ENCODE peak calls at places on chromosomes 1 and 21, in five cellular contexts. Y is brain microvascular endothelial cell, U is progenitor cell of endocrine pancreas, E is left ventricle myocardium superior, I is fibroblast of lung. T is an unnamed sample.

GRCh38 chr1:68511254-68511653 is 14.4 kb upstream of the DEPDC1 start:
- DNase-seq in I (no peak), U (no peak), E (no peak), Y (no peak), T (no peak)

GRCh38 chr1:85447000-85447943 is 17.7 kb downstream of the DDAH1 start:
- DNase-seq in U (no peak), Y (no peak), E (no peak), I (peak), T (no peak)

GRCh38 chr1:32592953-32593352 is 53.7 kb downstream of the ZBTB8A start:
- DNase-seq in U (no peak), I (peak), Y (peak), E (no peak), T (no peak)

GRCh38 chr1:2079396-2080085 is 29.3 kb downstream of the PRKCZ start:
- DNase-seq in U (no peak), I (no peak), E (no peak), Y (no peak), T (no peak)

GRCh38 chr21:36976882-36977651 is 10.6 kb upstream of the HLCS start:
- DNase-seq in U (no peak), I (peak), E (no peak), Y (peak), T (no peak)

GRCh38 chr1:45479039-45479748 is 11.8 kb downstream of the TESK2 start:
- DNase-seq in Y (no peak), E (no peak), I (no peak), U (no peak), T (no peak)

GRCh38 chr1:61005572-61006386 is 76.6 kb upstream of the NFIA start:
- DNase-seq in I (no peak), E (no peak), U (no peak), Y (no peak), T (no peak)

GRCh38 chr1:12447849-12448312 is 170.1 kb downstream of the DHRS3 start:
- DNase-seq in Y (peak), U (no peak), I (peak), E (no peak), T (no peak)

GRCh38 chr1:2061065-2061778 is 11.0 kb downstream of the PRKCZ start:
- DNase-seq in Y (no peak), I (no peak), E (no peak), U (no peak), T (no peak)

GRCh38 chr1:214859647-214860046 is 222.9 kb upstream of the KCNK2 start:
- DNase-seq in I (no peak), U (no peak), E (no peak), Y (peak), T (no peak)

GRCh38 chr1:155466996-155467395 is 95.6 kb downstream of the ASH1L start:
- DNase-seq in I (peak), E (no peak), Y (peak), U (no peak), T (no peak)

GRCh38 chr1:34113362-34113761 is 51.7 kb downstream of the CSMD2 start:
- DNase-seq in U (no peak), Y (no peak), E (peak), I (no peak), T (no peak)

GRCh38 chr1:25907473-25908058 is 1.3 kb upstream of the STMN1 start:
- DNase-seq in U (no peak), I (no peak), E (no peak), Y (no peak), T (no peak)

GRCh38 chr1:186838380-186839076 is 9.8 kb downstream of the PLA2G4A start:
- DNase-seq in I (no peak), Y (no peak), U (no peak), E (no peak), T (no peak)

GRCh38 chr1:61389926-61390845 is 307.8 kb downstream of the NFIA start:
- DNase-seq in I (no peak), E (no peak), U (no peak), Y (no peak), T (no peak)

GRCh38 chr1:167935252-167936067 is 1.0 kb upstream of the DCAF6 start:
- DNase-seq in E (no peak), I (peak), Y (peak), U (no peak), T (peak)

GRCh38 chr1:162422662-162423375 is 10.9 kb upstream of the SH2D1B start:
- DNase-seq in E (no peak), I (no peak), Y (no peak), U (no peak), T (no peak)

GRCh38 chr1:51612349-51612982 is 4.4 kb upstream of the OSBPL9 start:
- DNase-seq in Y (no peak), I (no peak), U (no peak), E (no peak), T (no peak)

T was measured in T-helper 9 cell.